ENCODE peak calls at places on chromosomes 12 and 14, in seven cellular contexts. M is NCI-H1436, Z is HFF-Myc, S is H4, R is HS-27A, Y is NCI-H69, C is NCI-H1417. O is an unnamed sample.

GRCh38 chr12:71476513-71476912 is 36.9 kb downstream of the LGR5 start:
- DNase-seq in M (no peak), Z (no peak), S (peak; percentile 88), R (peak; percentile 94), Y (no peak), C (no peak), O (no peak)

GRCh38 chr14:52020866-52021717 is 31.7 kb downstream of the RTRAF start:
- DNase-seq in M (no peak), Z (no peak), S (no peak), R (no peak), Y (peak; percentile 17), C (no peak), O (no peak)

GRCh38 chr14:101708853-101709532 is 52.5 kb upstream of the PPP2R5C start:
- DNase-seq in M (no peak), Z (no peak), S (no peak), R (no peak), Y (no peak), C (no peak), O (no peak)

GRCh38 chr12:121748218-121748570 is 35.6 kb downstream of the TMEM120B start:
- DNase-seq in M (no peak), Z (no peak), S (no peak), R (no peak), Y (peak; percentile 23), C (peak; percentile 19), O (no peak)

GRCh38 chr14:71474291-71474690 is 457.9 kb upstream of the RGS6 start:
- DNase-seq in M (peak; percentile 70), Z (no peak), S (no peak), R (no peak), Y (peak; percentile 91), C (peak; percentile 74), O (no peak)

GRCh38 chr12:64258576-64258975 is 36.5 kb upstream of the KICS2 start:
- DNase-seq in M (no peak), Z (no peak), S (peak; percentile 12), R (no peak), Y (peak; percentile 25), C (peak; percentile 15), O (no peak)

GRCh38 chr12:32248594-32249140 is 142.0 kb downstream of the BICD1 start:
- DNase-seq in M (no peak), Z (peak; percentile 93), S (no peak), R (no peak), Y (peak; percentile 72), C (no peak), O (peak; percentile 62)

GRCh38 chr12:56546680-56547079 is 25.1 kb downstream of the RBMS2 start:
- DNase-seq in M (no peak), Z (no peak), S (no peak), R (no peak), Y (no peak), C (no peak), O (no peak)

GRCh38 chr12:55982319-55982936 is 8.6 kb downstream of the RAB5B start:
- DNase-seq in M (no peak), Z (no peak), S (no peak), R (no peak), Y (no peak), C (no peak), O (no peak)

GRCh38 chr14:51701956-51702355 is 50.2 kb downstream of the FRMD6 start:
- DNase-seq in M (no peak), Z (no peak), S (peak; percentile 19), R (no peak), Y (no peak), C (no peak), O (no peak)

GRCh38 chr14:94423465-94424056 is 29.0 kb downstream of the SERPINA11 start:
- DNase-seq in M (no peak), Z (peak; percentile 15), S (peak; percentile 60), R (peak; percentile 4), Y (peak; percentile 71), C (peak; percentile 12), O (peak; percentile 41)

GRCh38 chr14:96962337-96962736 is 165.2 kb downstream of the VRK1 start:
- DNase-seq in M (no peak), Z (no peak), S (no peak), R (no peak), Y (no peak), C (no peak), O (no peak)

GRCh38 chr12:100718212-100718611 is 76.4 kb upstream of the ANO4 start:
- DNase-seq in M (no peak), Z (no peak), S (no peak), R (no peak), Y (peak; percentile 62), C (peak; percentile 55), O (no peak)

GRCh38 chr14:101226603-101227425 is 323.3 kb upstream of the RTL1 start:
- DNase-seq in M (no peak), Z (no peak), S (no peak), R (no peak), Y (no peak), C (no peak), O (no peak)

GRCh38 chr14:105107781-105108515 is 42.7 kb upstream of the GPR132 start:
- DNase-seq in M (no peak), Z (no peak), S (no peak), R (no peak), Y (peak; percentile 67), C (peak; percentile 67), O (no peak)

GRCh38 chr14:42428996-42429395 is 822.3 kb downstream of the LRFN5 start:
- DNase-seq in M (no peak), Z (no peak), S (no peak), R (no peak), Y (no peak), C (no peak), O (peak; percentile 44)

GRCh38 chr12:2588345-2588744 is 206.4 kb upstream of the FKBP4 start:
- DNase-seq in M (no peak), Z (no peak), S (no peak), R (no peak), Y (no peak), C (no peak), O (no peak)